ENCODE peak calls at places on chromosomes 16 and 17, in six cellular contexts. G, Q, C, F, U and I are unnamed samples.

GRCh38 chr17:28385037-28385797 is 13.7 kb downstream of the SARM1 start:
- DNase-seq in G (no peak), F (no peak), C (no peak), Q (no peak), U (no peak), I (no peak)

GRCh38 chr16:68902376-68903345 is 59.3 kb downstream of the TANGO6 start:
- DNase-seq in Q (peak), F (peak), U (peak), C (peak), G (no peak), I (no peak)

GRCh38 chr17:9529033-9529748 is 46.4 kb downstream of the STX8 start:
- DNase-seq in Q (peak), G (no peak), U (no peak), F (peak), C (no peak), I (no peak)

GRCh38 chr17:36542755-36543154 is 2.0 kb upstream of the GGNBP2 start:
- DNase-seq in U (no peak), F (no peak), G (no peak), Q (no peak), C (no peak), I (no peak)

GRCh38 chr16:31010539-31010938 is at the start of gene STX1B:
- DNase-seq in F (no peak), C (no peak), G (peak), Q (no peak), U (peak), I (peak)

GRCh38 chr17:60006160-60006559 is 41.6 kb upstream of the RNFT1 start:
- DNase-seq in C (no peak), F (no peak), U (no peak), Q (no peak), G (no peak), I (no peak)

GRCh38 chr17:7295230-7296180 is 1.1 kb upstream of the YBX2 start:
- DNase-seq in U (no peak), C (no peak), G (no peak), F (no peak), Q (no peak), I (no peak)

GRCh38 chr16:89020068-89020924 is 43.3 kb upstream of the CBFA2T3 start:
- DNase-seq in Q (no peak), F (no peak), G (no peak), U (no peak), C (no peak), I (no peak)

GRCh38 chr17:46194393-46195216 is 1.4 kb upstream of the KANSL1 start:
- DNase-seq in U (no peak), C (no peak), G (no peak), F (peak), Q (peak), I (peak)

GRCh38 chr16:85651822-85652430 is 36.8 kb downstream of the GINS2 start:
- DNase-seq in U (peak), Q (no peak), G (no peak), F (no peak), C (no peak), I (no peak)

GRCh38 chr17:7440113-7440822 is 956 bp downstream of the FGF11 start:
- DNase-seq in U (peak), F (no peak), Q (no peak), C (peak), G (no peak), I (no peak)

GRCh38 chr17:19411641-19412040 is 609 bp downstream of the RNF112 start:
- DNase-seq in F (no peak), C (no peak), U (no peak), G (no peak), Q (no peak), I (no peak)

GRCh38 chr16:25713785-25714570 is 22.2 kb downstream of the HS3ST4 start:
- DNase-seq in C (no peak), G (no peak), F (no peak), U (no peak), Q (no peak), I (no peak)

GRCh38 chr17:7855643-7856080 is 796 bp downstream of the TMEM88 start:
- DNase-seq in G (peak), U (no peak), Q (no peak), F (no peak), C (peak), I (no peak)

GRCh38 chr16:55668337-55669281 is 12.8 kb downstream of the SLC6A2 start:
- DNase-seq in C (no peak), U (no peak), G (no peak), Q (peak), F (no peak), I (no peak)